ENCODE peak calls at places on chromosomes 16 and 17, in six cellular contexts. B is CD8-positive, alpha-beta T cell; Z is naive thymus-derived CD4-positive, alpha-beta T cell; F is kidney; N is hepatocyte; Y is Peyer's patch. J is an unnamed sample. For H3K9me3 and H3K4me1, the result is how much of the 10 kb centered on the place peaks cover.

GRCh38 chr16:4344659-4345438 is 6.3 kb downstream of the PAM16 start:
- DNase-seq in B (no peak), Z (no peak), F (no peak), N (no peak), Y (no peak), J (peak)

GRCh38 chr16:87543436-87544191 is 50.8 kb upstream of the ZCCHC14 start:
- DNase-seq in B (no peak), Z (no peak), F (no peak), N (no peak), Y (no peak), J (no peak)

GRCh38 chr17:37147301-37147812 is 198.6 kb downstream of the AATF start:
- DNase-seq in B (no peak), Z (peak), F (no peak), N (peak), Y (no peak), J (no peak)

GRCh38 chr17:21078056-21078825 is 35.4 kb upstream of the USP22 start:
- DNase-seq in B (no peak), Z (no peak), F (no peak), N (no peak), Y (no peak), J (no peak)

GRCh38 chr17:27417596-27418365 is 38.5 kb upstream of the KSR1 start:
- DNase-seq in B (no peak), Z (no peak), F (no peak), N (no peak), Y (no peak), J (peak)

GRCh38 chr16:28522792-28523191 is 16.0 kb downstream of the NUPR1 start:
- DNase-seq in B (no peak), Z (no peak), F (no peak), N (no peak), Y (no peak), J (no peak)

GRCh38 chr17:67435122-67435521 is 58.0 kb downstream of the PITPNC1 start:
- DNase-seq in B (peak), Z (peak), F (no peak), N (no peak), Y (no peak), J (no peak)

GRCh38 chr17:5585814-5586558 is 1.7 kb upstream of the NLRP1 start:
- DNase-seq in B (no peak), Z (no peak), F (no peak), N (no peak), Y (no peak), J (no peak)

GRCh38 chr17:56914641-56915263 is 903 bp upstream of the TRIM25 start:
- DNase-seq in B (no peak), Z (no peak), F (no peak), N (peak), Y (no peak), J (no peak)

GRCh38 chr16:29962344-29962994 is 590 bp downstream of the TMEM219 start:
- DNase-seq in B (no peak), Z (no peak), F (no peak), N (peak), Y (no peak), J (no peak)

GRCh38 chr17:67570797-67571196 is 146.9 kb upstream of the NOL11 start:
- DNase-seq in B (no peak), Z (no peak), F (no peak), N (no peak), Y (no peak), J (no peak)

GRCh38 chr17:75783803-75784472 is 668 bp upstream of the UNK start:
- DNase-seq in B (no peak), Z (no peak), F (peak), N (peak), Y (no peak), J (peak)

GRCh38 chr16:370980-371728 is 816 bp upstream of the MRPL28 start:
- DNase-seq in B (no peak), Z (no peak), F (peak), N (no peak), Y (peak), J (peak)

GRCh38 chr17:42287305-42288077 is 807 bp upstream of the STAT5A start:
- DNase-seq in B (peak), Z (peak), F (peak), N (no peak), Y (no peak), J (peak)

GRCh38 chr17:8421571-8421970 is 14.1 kb upstream of the NDEL1 start:
- DNase-seq in B (no peak), Z (no peak), F (no peak), N (no peak), Y (no peak), J (no peak)

GRCh38 chr17:42388381-42389134 is at the start of gene STAT3:
- DNase-seq in B (peak), Z (peak), F (peak), N (peak), Y (peak), J (peak)

GRCh38 chr16:68786685-68787418 is 49.8 kb downstream of the CDH1 start:
- DNase-seq in B (no peak), Z (no peak), F (no peak), N (peak), Y (no peak), J (no peak)

GRCh38 chr17:74760404-74761105 is 12.1 kb downstream of the NHERF1 start:
- DNase-seq in B (no peak), Z (no peak), F (no peak), N (no peak), Y (peak), J (no peak)

GRCh38 chr17:74758846-74759163 is 10.4 kb downstream of the NHERF1 start:
- DNase-seq in B (no peak), Z (no peak), F (peak), N (no peak), Y (peak), J (no peak)

GRCh38 chr17:74761419-74761818 is 13.0 kb downstream of the NHERF1 start:
- DNase-seq in B (no peak), Z (no peak), F (no peak), N (no peak), Y (no peak), J (no peak)

GRCh38 chr17:74759243-74759801 is 10.9 kb downstream of the NHERF1 start:
- DNase-seq in B (peak), Z (peak), F (peak), N (no peak), Y (peak), J (no peak)

DNA sequence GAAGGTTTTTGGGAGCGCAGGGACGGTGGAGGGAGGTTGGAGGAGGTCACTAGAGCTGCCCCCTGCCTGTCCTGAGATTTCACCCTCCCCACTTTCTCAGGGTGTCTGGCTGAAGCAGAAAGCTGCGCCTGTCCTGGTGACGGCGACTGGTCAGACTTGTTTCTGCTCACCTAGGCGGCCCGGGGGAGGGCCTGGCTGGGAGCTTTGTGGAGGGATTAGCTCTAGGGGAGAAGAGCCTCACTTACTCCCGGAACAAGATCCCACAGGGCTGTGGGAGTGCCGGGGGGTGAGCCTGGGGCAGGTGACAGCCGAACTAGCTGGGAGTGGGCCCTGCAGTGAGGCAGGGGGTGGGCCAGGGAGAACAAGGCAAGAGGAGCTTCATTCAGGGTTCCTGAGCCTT is 11.5 kb downstream of the NHERF1 start:
- DNase-seq in B (no peak), Z (no peak), F (peak), N (peak), Y (peak), J (peak)
- H3K27ac ChIP-seq in B (peak), Z (peak), F (peak), N (peak), Y (peak), J (peak)

DNA sequence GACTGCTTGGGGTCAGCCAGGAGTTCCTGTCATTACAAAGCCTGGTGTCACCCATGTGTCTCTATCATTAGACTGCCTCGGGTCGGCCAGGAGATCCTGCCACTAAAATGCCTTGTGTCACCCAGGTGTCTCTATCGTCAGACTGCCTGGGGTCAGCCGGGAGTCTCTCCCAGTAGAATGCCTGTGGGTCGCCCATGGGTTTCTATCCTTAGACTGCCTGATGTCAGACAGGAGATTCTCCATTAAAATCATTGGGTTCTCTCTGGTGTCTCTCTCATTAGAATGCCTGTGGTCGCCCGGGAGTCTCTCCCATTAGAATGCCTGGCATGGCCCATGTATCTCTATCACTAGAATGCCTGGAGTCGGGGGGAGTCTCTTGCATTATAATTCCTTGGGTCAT is 2231.0 kb downstream of the TP53TG3F start:
- DNase-seq in B (no peak), Z (no peak), F (no peak), N (no peak), Y (no peak), J (no peak)
- H3K9me3 ChIP-seq in B (under half), Z (under half), F (under half), N (under half), Y (under half), J (under half)

GRCh38 chr17:77405867-77406513 is 265.2 kb downstream of the SEC14L1 start:
- DNase-seq in B (no peak), Z (peak), F (no peak), N (no peak), Y (no peak), J (no peak)
- H3K4me1 ChIP-seq in B (half or more), Z (half or more), F (under half), N (under half), Y (half or more), J (half or more)

DNA sequence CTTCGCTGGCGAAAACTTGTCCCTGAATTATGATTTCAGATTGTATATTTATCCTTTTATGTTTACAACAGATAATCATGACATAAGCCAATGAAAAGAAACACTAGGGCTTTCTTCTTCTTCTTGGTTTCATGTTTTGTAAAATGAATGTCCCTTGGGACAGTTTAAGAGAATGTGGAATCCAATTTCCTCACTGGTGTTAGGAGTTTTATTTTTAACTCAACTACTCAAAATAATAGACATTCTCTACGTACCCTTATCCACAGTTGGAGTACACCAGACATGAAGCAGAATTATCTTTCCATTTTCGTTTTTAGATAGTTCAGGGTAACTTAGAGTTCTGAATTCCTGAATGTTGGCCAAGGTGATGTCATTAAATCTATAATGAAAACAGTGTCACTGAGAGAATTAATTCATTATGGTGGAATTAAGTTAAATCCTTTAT is 43.3 kb downstream of the IRX6 start:
- DNase-seq in B (no peak), Z (no peak), F (no peak), N (no peak), Y (no peak), J (no peak)
- H3K27ac ChIP-seq in B (no peak), Z (no peak), F (no peak), N (no peak), Y (no peak), J (no peak)

DNA sequence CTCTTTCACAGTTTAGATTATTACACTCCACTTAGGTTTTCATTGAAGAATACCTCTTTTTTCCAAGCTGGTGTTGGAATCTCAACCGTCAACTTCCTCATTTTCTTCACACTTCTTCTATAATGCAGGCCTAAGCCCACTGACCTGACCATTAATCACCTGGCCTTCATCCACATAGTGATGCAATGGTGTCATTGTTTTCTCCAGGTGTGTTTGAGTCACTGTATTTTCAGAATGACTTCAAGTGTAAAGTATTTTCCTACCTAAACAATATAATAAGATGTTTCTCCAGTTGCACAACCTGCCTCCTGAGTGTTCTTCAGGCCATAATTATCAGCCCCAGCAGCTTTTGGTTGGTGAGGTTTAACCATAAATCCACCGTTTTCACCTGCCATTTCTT is 1675.1 kb downstream of the TP53TG3F start:
- DNase-seq in B (no peak), Z (no peak), F (no peak), N (no peak), Y (no peak), J (no peak)
- H3K9me3 ChIP-seq in B (under half), Z (under half), F (under half), N (under half), Y (under half), J (under half)

GRCh38 chr16:60642956-60643355 is 1393.3 kb downstream of the CDH8 start:
- DNase-seq in B (no peak), Z (no peak), F (no peak), N (no peak), Y (no peak), J (no peak)
- H3K4me1 ChIP-seq in B (under half), Z (under half), F (under half), N (under half), Y (under half), J (under half)

GRCh38 chr16:21158208-21159110 is at the start of gene LDAF1:
- DNase-seq in B (peak), Z (peak), F (peak), N (peak), Y (peak), J (peak)
- H3K27ac ChIP-seq in B (peak), Z (peak), F (peak), N (peak), Y (peak), J (peak)

DNA sequence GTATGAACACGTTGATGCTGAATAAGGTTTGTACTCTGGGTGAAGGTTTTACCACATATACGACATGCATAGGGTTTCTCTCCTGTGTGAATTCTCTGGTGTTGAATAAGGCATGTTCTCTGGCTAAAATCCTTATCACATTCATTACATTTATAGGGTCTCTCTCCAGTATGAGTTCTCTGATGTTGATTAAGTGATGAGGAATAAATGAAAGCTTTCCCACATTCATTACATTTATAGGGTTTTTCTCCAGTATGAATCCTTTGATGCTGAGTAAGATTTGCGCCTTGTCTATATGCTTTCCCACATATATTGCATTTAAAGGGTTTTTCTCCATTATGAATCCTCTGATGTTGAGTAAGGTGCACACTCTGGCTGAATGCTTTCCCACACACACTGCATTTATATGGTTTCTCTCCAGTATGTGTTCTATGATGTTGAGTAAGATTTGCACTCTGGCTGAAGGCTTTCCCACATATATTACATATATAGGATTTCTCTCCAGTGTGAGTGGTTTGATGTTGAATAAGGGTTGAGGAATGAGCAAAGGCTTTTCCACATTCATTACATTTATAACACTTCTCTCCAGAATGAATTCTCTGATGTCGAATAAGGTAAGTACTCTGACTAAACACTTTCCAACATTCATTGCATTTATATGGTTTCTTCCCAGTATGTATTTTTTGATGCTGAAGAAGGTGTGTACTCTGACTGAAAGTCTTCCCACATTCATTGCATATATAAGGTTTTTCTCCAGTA is 16.9 kb downstream of the ZNF287 start:
- DNase-seq in B (no peak), Z (no peak), F (no peak), N (no peak), Y (no peak), J (no peak)
- H3K9me3 ChIP-seq in B (half or more), Z (under half), F (under half), N (under half), Y (under half), J (half or more)

J was measured in upper lobe of right lung.